ENCODE peak calls at places on chromosomes 7 and 10, in four cellular contexts. C, J, S and I are unnamed samples.

GRCh38 chr7:155161690-155162089 is 91.6 kb downstream of the HTR5A start:
- DNase-seq in S (no peak), J (no peak), C (no peak), I (no peak)

GRCh38 chr7:132424277-132424676 is 152.0 kb downstream of the PLXNA4 start:
- DNase-seq in C (no peak), S (no peak), J (no peak), I (no peak)

GRCh38 chr10:124744688-124745055 is 494 bp upstream of the FAM53B start:
- DNase-seq in C (peak; percentile 22), J (no peak), S (no peak), I (no peak)

GRCh38 chr7:139393621-139394215 is 34.0 kb downstream of the LUC7L2 start:
- DNase-seq in J (no peak), C (no peak), S (no peak), I (no peak)

GRCh38 chr10:48470115-48470892 is 134.6 kb downstream of the ARHGAP22 start:
- DNase-seq in C (no peak), S (no peak), J (no peak), I (peak; percentile 63)

GRCh38 chr10:53573498-53573897 is 800.9 kb upstream of the MBL2 start:
- DNase-seq in S (no peak), C (no peak), J (no peak), I (no peak)

GRCh38 chr7:113118074-113118959 is at the start of gene SMIM30:
- DNase-seq in J (peak; percentile 92), C (peak; percentile 70), S (peak; percentile 92), I (peak; percentile 91)

GRCh38 chr10:133151528-133151927 is 8.5 kb upstream of the KNDC1 start:
- DNase-seq in S (no peak), J (no peak), C (no peak), I (no peak)

GRCh38 chr10:132657737-132658136 is 120.2 kb downstream of the INPP5A start:
- DNase-seq in S (no peak), C (no peak), J (no peak), I (no peak)

GRCh38 chr10:123446449-123447156 is 219.6 kb upstream of the GPR26 start:
- DNase-seq in S (no peak), J (no peak), C (no peak), I (no peak)

GRCh38 chr7:130921391-130922180 is 187.6 kb upstream of the KLF14 start:
- DNase-seq in J (peak; percentile 57), C (no peak), S (peak; percentile 83), I (no peak)

GRCh38 chr7:18974803-18975202 is 142.6 kb downstream of the TWIST1 start:
- DNase-seq in C (peak; percentile 18), S (no peak), J (no peak), I (no peak)

GRCh38 chr7:45410893-45411292 is 163.3 kb upstream of the ADCY1 start:
- DNase-seq in S (no peak), J (no peak), C (no peak), I (no peak)

GRCh38 chr10:122495406-122496340 is 34.3 kb downstream of the HTRA1 start:
- DNase-seq in C (peak; percentile 21), S (peak; percentile 49), J (peak; percentile 65), I (no peak)

GRCh38 chr7:20895563-20895962 is 108.9 kb upstream of the SP8 start:
- DNase-seq in S (no peak), J (no peak), C (no peak), I (no peak)

GRCh38 chr7:71303566-71303965 is 171.6 kb downstream of the GALNT17 start:
- DNase-seq in J (no peak), C (no peak), S (no peak), I (no peak)

GRCh38 chr7:71301167-71301566 is 169.2 kb downstream of the GALNT17 start:
- DNase-seq in C (no peak), J (no peak), S (no peak), I (no peak)

GRCh38 chr7:71298378-71298777 is 166.4 kb downstream of the GALNT17 start:
- DNase-seq in J (no peak), C (no peak), S (no peak), I (no peak)

DNA sequence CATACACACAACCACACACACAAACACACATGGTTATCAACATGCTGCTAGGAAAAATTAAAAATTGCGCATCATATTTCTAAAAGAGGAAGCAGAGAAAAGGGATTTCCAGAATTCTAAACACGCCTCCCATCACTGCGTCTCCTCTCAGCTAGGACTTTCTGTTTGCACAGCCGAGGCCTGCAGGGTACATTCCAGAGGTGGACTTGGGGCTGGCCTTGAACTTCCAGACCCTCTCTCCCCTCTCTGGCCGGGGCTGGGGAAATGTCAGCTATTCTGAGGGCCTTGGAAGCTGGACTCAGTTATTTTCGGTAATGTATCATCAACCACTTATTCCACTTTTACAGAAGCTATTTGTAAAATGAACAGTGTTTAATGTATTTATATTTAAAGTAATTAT is 168.7 kb downstream of the GALNT17 start:
- DNase-seq in J (no peak), S (no peak), C (no peak), I (no peak)
- TF ChIP-seq POLR2A in J (no peak), S (no peak), C (no peak), I (no peak)

GRCh38 chr10:3935933-3936359 is 150.9 kb upstream of the KLF6 start:
- DNase-seq in J (no peak), C (no peak), S (no peak), I (no peak)
- TF ChIP-seq POLR2A in J (no peak), C (no peak), S (no peak), I (no peak)

DNA sequence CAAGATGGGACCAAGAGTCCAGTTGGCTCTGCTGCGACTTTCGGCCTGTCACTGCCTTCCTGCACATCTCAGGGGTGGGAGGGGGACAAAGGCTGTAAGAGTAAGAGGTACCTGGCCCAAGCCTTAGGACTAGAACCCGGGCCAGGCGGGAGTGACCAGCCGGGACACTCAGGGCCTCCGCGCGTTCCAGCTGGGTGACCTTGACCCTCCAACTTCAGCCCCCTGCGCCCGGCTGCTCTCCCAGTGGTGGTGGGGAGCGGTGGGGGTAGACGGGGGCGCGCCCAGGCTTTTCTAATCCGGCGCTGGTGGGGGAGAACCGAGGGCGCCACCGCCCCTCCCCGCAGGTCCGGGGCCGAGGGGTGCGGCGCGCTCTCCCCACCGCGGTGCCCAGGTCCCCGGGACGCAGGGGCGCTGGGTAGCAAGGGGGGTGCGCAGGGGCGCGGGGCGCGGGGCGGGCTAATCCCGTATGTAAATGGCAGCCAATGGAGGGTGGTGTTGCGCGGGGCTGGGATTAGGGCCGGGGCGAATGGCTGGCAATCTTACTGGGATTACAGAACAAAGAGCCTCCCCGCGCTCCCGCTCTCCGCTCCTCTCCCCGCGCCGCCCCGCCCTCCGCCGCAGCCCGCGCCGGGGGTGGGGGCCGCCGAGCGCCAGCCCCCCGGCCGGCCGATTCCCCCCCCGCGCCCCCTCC is at the start of gene GTF2IRD1:
- DNase-seq in J (peak; percentile 61), S (peak; percentile 80), C (no peak), I (peak; percentile 6)
- TF ChIP-seq POLR2A in J (no peak), S (peak; percentile 39), C (no peak), I (no peak)

DNA sequence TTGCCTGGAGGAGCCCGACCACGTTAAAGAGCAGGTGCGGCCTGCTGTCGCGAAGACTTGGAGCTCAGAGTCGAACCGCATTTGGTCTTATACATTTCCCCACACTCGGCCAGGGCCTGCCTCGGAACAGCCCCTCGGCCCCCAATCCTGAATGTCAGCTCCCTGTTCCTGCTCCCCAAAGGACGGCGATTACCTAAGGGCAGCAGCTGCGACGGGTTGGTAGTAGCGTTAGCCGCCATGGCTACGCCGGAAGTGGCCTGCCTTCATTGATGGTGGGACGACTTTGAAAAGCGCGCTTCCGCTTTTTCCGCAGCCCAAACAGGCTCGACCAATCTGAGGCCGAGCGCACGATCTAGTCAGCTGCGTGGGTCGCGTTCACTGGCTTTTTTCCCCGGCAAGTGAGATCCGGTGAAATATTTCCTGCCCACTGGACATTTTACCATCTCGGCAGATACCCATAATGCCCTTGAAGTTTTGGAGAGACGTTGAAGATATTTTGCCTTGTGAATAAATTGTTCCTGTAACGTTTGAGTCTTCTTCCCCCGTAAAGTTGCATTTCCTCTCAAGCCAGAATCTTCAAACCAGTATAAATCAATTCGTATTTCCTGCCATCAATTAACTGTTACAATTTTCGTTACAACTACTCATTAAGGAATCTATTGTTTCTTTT is at the start of gene LSM5:
- DNase-seq in J (peak; percentile 86), S (peak; percentile 90), C (peak; percentile 94), I (peak; percentile 97)
- TF ChIP-seq POLR2A in J (no peak), S (no peak), C (peak; percentile 20), I (peak; percentile 83)

GRCh38 chr7:39949980-39950472 is at the start of gene CDK13:
- DNase-seq in S (peak; percentile 65), C (peak; percentile 68), J (peak; percentile 57), I (peak; percentile 92)

GRCh38 chr7:39950473-39951155 is 558 bp downstream of the CDK13 start:
- DNase-seq in J (no peak), C (no peak), S (peak; percentile 41), I (peak; percentile 66)

GRCh38 chr7:39952378-39952777 is 2.3 kb downstream of the CDK13 start:
- DNase-seq in J (no peak), C (no peak), S (no peak), I (peak; percentile 70)

GRCh38 chr7:39951943-39952194 is 1.8 kb downstream of the CDK13 start:
- DNase-seq in S (no peak), C (no peak), J (no peak), I (no peak)

DNA sequence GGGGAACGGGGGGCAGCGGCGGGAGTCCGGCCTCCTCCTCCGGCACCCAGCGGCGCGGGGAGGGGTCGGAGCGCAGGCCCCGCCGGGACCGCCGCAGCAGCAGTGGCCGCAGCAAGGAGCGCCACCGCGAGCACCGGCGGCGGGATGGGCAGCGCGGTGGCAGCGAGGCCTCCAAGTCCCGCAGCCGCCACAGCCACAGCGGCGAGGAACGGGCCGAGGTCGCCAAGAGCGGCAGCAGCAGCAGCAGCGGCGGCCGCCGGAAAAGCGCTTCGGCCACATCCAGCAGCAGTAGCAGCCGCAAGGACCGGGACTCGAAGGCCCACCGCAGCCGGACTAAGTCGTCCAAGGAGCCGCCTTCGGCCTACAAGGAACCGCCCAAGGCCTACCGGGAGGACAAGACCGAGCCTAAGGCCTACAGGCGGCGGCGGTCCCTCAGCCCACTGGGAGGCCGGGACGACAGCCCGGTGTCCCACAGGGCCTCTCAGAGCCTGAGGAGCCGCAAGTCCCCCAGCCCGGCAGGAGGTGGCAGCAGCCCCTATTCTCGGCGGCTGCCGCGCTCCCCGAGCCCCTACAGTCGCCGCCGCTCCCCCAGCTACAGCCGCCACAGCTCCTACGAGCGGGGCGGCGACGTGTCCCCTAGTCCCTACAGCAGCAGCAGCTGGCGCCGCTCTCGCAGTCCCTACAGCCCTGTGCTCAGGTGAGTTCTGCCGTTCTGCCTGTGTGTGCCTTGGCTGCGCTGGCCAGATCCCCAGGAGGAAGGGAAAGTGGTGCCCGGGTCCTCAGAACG is 1.3 kb downstream of the CDK13 start:
- DNase-seq in S (peak; percentile 62), J (peak; percentile 11), C (no peak), I (peak; percentile 90)
- TF ChIP-seq POLR2A in S (peak; percentile 7), J (no peak), C (no peak), I (peak; percentile 28)